ENCODE peak calls at places on chromosomes 6 and 20, in seven cellular contexts. One of them, this sample, is unnamed.

GRCh38 chr6:3696525-3696924 is 55.0 kb downstream of the PXDC1 start:
- DNase-seq in transverse colon: no peak
- DNase-seq in GM23338: no peak
- DNase-seq in HL-60: no peak
- DNase-seq in endothelial cell of umbilical vein: no peak
- DNase-seq in stomach: no peak
- DNase-seq in GM12891: no peak
- DNase-seq in this sample: no peak

GRCh38 chr6:21176197-21176596 is 417.4 kb upstream of the SOX4 start:
- DNase-seq in transverse colon: no peak
- DNase-seq in endothelial cell of umbilical vein: no peak
- DNase-seq in HL-60: no peak
- DNase-seq in stomach: no peak
- DNase-seq in GM12891: no peak
- DNase-seq in GM23338: no peak
- DNase-seq in this sample: no peak

GRCh38 chr20:62409935-62410741 is 3.1 kb upstream of the CABLES2 start:
- DNase-seq in GM23338: peak; percentile 81
- DNase-seq in endothelial cell of umbilical vein: peak; percentile 28
- DNase-seq in HL-60: no peak
- DNase-seq in transverse colon: peak; percentile 73
- DNase-seq in GM12891: peak; percentile 74
- DNase-seq in stomach: peak; percentile 83
- DNase-seq in this sample: no peak

GRCh38 chr6:150857062-150857905 is 8.2 kb upstream of the MTHFD1L start:
- DNase-seq in GM23338: no peak
- DNase-seq in GM12891: no peak
- DNase-seq in transverse colon: no peak
- DNase-seq in HL-60: no peak
- DNase-seq in stomach: no peak
- DNase-seq in endothelial cell of umbilical vein: peak; percentile 99
- DNase-seq in this sample: no peak

GRCh38 chr6:144339859-144340452 is 54.8 kb downstream of the UTRN start:
- DNase-seq in endothelial cell of umbilical vein: no peak
- DNase-seq in GM12891: no peak
- DNase-seq in GM23338: no peak
- DNase-seq in stomach: no peak
- DNase-seq in transverse colon: no peak
- DNase-seq in HL-60: no peak
- DNase-seq in this sample: peak; percentile 68

GRCh38 chr20:39960522-39961420 is 728.3 kb downstream of the MAFB start:
- DNase-seq in GM12891: no peak
- DNase-seq in stomach: no peak
- DNase-seq in endothelial cell of umbilical vein: no peak
- DNase-seq in GM23338: peak; percentile 44
- DNase-seq in HL-60: no peak
- DNase-seq in transverse colon: no peak
- DNase-seq in this sample: no peak

GRCh38 chr6:163309491-163310026 is 105.0 kb upstream of the QKI start:
- DNase-seq in GM23338: no peak
- DNase-seq in GM12891: no peak
- DNase-seq in stomach: no peak
- DNase-seq in transverse colon: no peak
- DNase-seq in HL-60: no peak
- DNase-seq in endothelial cell of umbilical vein: peak; percentile 63
- DNase-seq in this sample: no peak

GRCh38 chr6:34056301-34056700 is 89.6 kb downstream of the GRM4 start:
- DNase-seq in endothelial cell of umbilical vein: peak; percentile 9
- DNase-seq in GM12891: no peak
- DNase-seq in HL-60: no peak
- DNase-seq in GM23338: peak; percentile 91
- DNase-seq in transverse colon: peak; percentile 77
- DNase-seq in stomach: peak; percentile 72
- DNase-seq in this sample: no peak

GRCh38 chr6:109867009-109867969 is 110.8 kb upstream of the GPR6 start:
- DNase-seq in GM23338: no peak
- DNase-seq in stomach: peak; percentile 73
- DNase-seq in HL-60: no peak
- DNase-seq in endothelial cell of umbilical vein: peak; percentile 5
- DNase-seq in GM12891: no peak
- DNase-seq in transverse colon: no peak
- DNase-seq in this sample: peak; percentile 70

GRCh38 chr6:151087861-151088598 is 151.7 kb upstream of the AKAP12 start:
- DNase-seq in HL-60: no peak
- DNase-seq in GM23338: peak; percentile 24
- DNase-seq in transverse colon: no peak
- DNase-seq in endothelial cell of umbilical vein: no peak
- DNase-seq in stomach: no peak
- DNase-seq in GM12891: no peak
- DNase-seq in this sample: no peak

GRCh38 chr6:68891419-68891818 is 256.3 kb downstream of the ADGRB3 start:
- DNase-seq in GM23338: no peak
- DNase-seq in endothelial cell of umbilical vein: no peak
- DNase-seq in HL-60: no peak
- DNase-seq in GM12891: no peak
- DNase-seq in stomach: no peak
- DNase-seq in transverse colon: no peak
- DNase-seq in this sample: no peak

GRCh38 chr6:92762414-92763374 is 656.7 kb downstream of the EPHA7 start:
- DNase-seq in endothelial cell of umbilical vein: no peak
- DNase-seq in stomach: no peak
- DNase-seq in GM23338: no peak
- DNase-seq in HL-60: no peak
- DNase-seq in transverse colon: no peak
- DNase-seq in GM12891: no peak
- DNase-seq in this sample: no peak

GRCh38 chr6:131597448-131597847 is 24.4 kb downstream of the ARG1 start:
- DNase-seq in HL-60: no peak
- DNase-seq in GM12891: no peak
- DNase-seq in stomach: no peak
- DNase-seq in transverse colon: no peak
- DNase-seq in endothelial cell of umbilical vein: no peak
- DNase-seq in GM23338: peak; percentile 5
- DNase-seq in this sample: no peak

GRCh38 chr6:150491131-150491795 is 108.4 kb upstream of the PLEKHG1 start:
- DNase-seq in HL-60: no peak
- DNase-seq in stomach: no peak
- DNase-seq in endothelial cell of umbilical vein: no peak
- DNase-seq in transverse colon: no peak
- DNase-seq in GM23338: no peak
- DNase-seq in GM12891: no peak
- DNase-seq in this sample: peak; percentile 74

DNA sequence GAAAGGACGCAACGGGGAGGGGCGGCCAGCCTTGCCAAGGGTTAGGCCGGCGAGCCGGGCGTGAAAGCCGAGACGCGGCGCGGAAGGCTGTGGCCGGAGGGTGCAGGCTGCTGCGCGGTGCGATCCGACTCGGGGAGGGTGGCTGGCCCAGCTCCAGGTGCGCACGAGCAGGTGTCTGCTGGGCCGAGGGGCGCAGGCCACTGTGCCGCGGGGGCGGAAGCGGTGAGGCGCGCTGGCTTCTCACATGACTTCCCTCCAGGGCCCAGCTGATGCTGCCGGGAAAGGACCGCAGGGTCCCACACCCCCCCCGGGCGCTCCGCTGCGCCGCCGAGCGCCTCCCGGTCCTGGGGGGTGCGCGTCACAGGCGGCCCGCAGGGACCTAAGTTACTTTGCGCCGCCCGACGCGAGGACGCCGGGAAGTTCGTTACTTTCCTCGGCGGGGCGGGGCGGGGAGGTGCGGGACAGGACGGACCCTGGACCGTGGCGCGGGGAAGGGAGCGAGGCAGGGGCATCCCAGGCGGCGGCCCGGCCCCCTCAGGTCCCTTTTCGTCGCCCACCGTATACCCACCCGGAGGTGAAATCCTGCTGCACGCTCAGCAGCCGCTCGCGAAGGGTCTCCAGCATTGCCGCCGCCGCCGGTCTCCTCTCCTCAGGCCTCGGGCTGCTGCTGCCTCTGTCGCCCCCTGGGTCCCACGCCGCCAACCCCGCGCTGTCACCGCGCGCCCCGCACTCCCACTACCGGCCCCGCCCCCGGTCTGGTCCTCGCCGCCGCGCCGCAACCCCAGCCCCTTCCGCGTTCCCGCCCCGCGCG is at the start of gene DTNBP1:
- DNase-seq in stomach: peak; percentile 87
- DNase-seq in transverse colon: peak; percentile 89
- DNase-seq in GM12891: peak; percentile 65
- DNase-seq in HL-60: peak; percentile 65
- DNase-seq in GM23338: peak; percentile 80
- DNase-seq in endothelial cell of umbilical vein: peak; percentile 50
- DNase-seq in this sample: no peak
- TF ChIP-seq POLR2AphosphoS5 in stomach: no peak
- TF ChIP-seq POLR2AphosphoS5 in transverse colon: peak; percentile 65
- TF ChIP-seq POLR2AphosphoS5 in GM12891: no peak
- TF ChIP-seq POLR2AphosphoS5 in HL-60: peak; percentile 30
- TF ChIP-seq POLR2AphosphoS5 in GM23338: peak; percentile 15
- TF ChIP-seq POLR2AphosphoS5 in endothelial cell of umbilical vein: peak; percentile 11
- TF ChIP-seq POLR2AphosphoS5 in this sample: peak; percentile 66

DNA sequence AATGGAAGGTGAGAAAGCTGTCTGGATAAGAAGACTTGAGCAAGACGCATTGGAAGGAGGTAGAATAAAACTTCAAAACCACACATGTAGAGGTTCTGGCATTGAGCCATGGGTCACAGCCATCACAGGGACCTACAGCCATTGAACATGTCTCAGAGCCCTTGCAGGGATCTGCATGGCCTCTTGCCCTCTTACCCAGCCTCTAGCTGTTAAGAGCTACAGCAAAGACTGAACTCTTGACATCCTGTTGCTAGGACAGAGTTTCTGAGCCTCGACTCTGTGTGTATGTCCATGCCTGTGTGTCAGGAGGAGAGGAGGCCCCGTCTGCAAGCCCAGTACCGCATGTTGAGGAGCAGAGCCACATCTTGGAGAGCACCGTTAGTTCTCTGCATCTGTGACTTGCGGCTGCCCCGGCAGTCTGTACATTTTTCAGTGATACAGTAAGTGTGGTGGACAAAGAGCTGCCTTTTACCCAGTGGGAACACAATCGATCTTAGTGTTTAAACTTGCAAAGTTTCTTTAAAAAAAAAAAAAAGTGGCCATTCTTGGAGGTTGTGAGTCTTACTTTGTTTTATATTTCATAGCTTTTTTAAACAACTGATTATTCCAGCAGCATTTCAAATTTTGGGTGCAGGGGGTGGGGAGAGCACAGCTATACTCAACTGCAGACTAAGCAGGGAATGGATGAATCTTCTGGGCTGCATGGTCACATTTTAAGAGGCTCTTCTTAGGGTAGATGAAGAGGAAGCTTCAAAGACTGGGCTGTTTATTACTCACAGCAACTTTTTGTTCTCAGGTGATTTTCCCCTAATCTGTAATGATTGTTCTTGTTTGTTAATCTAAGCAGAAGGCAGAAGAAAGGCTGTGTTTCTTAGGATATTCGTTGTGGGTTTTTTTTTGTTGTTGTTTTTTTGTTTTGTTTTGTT is 88.5 kb downstream of the TBC1D7 start:
- DNase-seq in HL-60: no peak
- DNase-seq in endothelial cell of umbilical vein: no peak
- DNase-seq in GM12891: no peak
- DNase-seq in GM23338: no peak
- DNase-seq in stomach: no peak
- DNase-seq in transverse colon: no peak
- DNase-seq in this sample: no peak
- TF ChIP-seq POLR2AphosphoS5 in HL-60: no peak
- TF ChIP-seq POLR2AphosphoS5 in endothelial cell of umbilical vein: no peak
- TF ChIP-seq POLR2AphosphoS5 in GM12891: no peak
- TF ChIP-seq POLR2AphosphoS5 in GM23338: no peak
- TF ChIP-seq POLR2AphosphoS5 in stomach: no peak
- TF ChIP-seq POLR2AphosphoS5 in transverse colon: no peak
- TF ChIP-seq POLR2AphosphoS5 in this sample: no peak

DNA sequence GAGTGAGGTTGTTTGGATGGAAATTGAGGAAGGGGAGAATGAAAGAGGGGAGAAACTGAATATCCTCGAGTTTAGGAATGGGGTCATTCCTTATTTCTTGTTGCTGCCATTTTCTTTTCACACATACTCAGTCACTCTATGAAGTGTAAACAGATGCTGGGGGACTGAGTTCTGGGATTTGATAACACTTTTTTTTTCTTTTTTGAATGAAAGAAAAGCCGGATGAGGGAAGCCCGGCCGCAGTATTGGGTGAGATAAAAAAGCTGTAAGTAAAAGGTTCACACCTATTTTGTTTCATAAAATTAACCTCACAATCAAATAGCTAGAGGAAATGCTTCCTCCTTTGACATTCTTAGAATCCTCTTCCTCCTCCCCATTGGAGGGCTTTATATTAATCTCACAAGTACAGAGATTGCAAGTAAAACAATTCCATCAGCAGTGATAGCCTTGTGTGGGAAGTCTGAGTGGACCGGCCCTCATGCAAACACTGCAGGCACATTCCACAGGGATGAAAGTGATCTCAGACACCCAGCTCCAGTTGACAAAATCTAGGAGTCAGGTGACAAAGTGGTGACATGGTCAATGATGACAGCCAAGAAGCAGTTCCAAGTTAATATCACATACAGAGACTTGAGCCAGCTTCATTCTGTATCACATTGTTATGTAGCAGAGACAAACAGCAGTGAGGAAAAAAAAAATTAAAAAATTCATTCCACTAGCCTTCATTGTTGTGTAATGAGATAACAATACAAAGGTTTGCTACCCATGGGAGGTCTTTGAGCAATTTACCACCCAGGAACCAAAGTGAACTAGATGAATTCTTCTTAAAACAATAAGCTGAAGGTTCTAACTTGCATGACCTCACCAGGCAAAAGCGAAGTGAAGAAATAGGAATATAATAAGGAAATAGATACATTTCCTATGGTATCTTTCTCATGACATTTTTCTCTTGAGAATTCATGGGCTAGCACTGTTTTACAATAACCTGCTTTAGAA is 391.0 kb upstream of the HSF2 start:
- DNase-seq in GM23338: peak; percentile 16
- DNase-seq in GM12891: no peak
- DNase-seq in endothelial cell of umbilical vein: no peak
- DNase-seq in transverse colon: no peak
- DNase-seq in HL-60: no peak
- DNase-seq in stomach: no peak
- DNase-seq in this sample: no peak
- TF ChIP-seq POLR2AphosphoS5 in GM23338: no peak
- TF ChIP-seq POLR2AphosphoS5 in GM12891: no peak
- TF ChIP-seq POLR2AphosphoS5 in endothelial cell of umbilical vein: no peak
- TF ChIP-seq POLR2AphosphoS5 in transverse colon: no peak
- TF ChIP-seq POLR2AphosphoS5 in HL-60: no peak
- TF ChIP-seq POLR2AphosphoS5 in stomach: no peak
- TF ChIP-seq POLR2AphosphoS5 in this sample: no peak

DNA sequence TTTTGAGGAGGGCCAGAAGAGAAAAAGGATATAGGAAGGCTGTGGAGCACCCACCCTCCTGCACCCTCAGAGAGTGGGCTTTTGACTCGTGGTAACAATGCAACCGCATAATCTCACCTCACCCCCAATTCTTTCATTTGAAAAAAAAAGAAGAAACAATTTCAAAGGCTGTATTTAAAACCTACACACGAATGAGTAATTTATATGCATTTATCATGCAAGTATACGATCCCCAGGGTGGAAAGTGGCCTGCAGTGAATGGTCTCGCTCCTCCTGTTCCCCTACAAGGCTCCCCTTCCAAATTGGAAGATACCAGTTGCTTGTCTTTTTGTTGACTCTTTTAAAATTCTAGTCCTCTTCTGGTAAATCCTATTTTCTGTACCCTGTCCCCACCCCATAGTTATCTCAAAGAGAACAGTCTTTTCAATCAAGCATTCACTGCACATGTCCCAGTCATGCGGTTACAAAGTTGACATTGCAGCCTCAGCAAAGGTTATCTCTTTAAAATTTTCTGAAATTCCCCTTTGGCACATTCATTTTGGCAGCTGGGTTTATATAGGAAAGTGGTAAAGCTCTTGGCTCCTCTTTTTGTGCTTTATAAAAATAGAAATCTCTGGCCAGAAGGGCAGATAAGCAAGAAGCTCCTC is 110.6 kb downstream of the ARID1B start:
- DNase-seq in GM12891: no peak
- DNase-seq in endothelial cell of umbilical vein: no peak
- DNase-seq in stomach: no peak
- DNase-seq in transverse colon: no peak
- DNase-seq in GM23338: no peak
- DNase-seq in HL-60: no peak
- DNase-seq in this sample: no peak
- TF ChIP-seq POLR2AphosphoS5 in GM12891: no peak
- TF ChIP-seq POLR2AphosphoS5 in endothelial cell of umbilical vein: no peak
- TF ChIP-seq POLR2AphosphoS5 in stomach: no peak
- TF ChIP-seq POLR2AphosphoS5 in transverse colon: no peak
- TF ChIP-seq POLR2AphosphoS5 in GM23338: no peak
- TF ChIP-seq POLR2AphosphoS5 in HL-60: no peak
- TF ChIP-seq POLR2AphosphoS5 in this sample: no peak

This sample was measured in esophagus muscularis mucosa.